ENCODE peak calls at places on chromosomes 3 and 15, in five cellular contexts. E, R, V, G and B are unnamed samples.

GRCh38 chr15:23629234-23629805 is 18.3 kb downstream of the MAGEL2 start:
- DNase-seq in E (no peak), R (no peak), V (no peak), G (no peak), B (peak; percentile 5)

GRCh38 chr3:106228271-106228670 is 359.5 kb upstream of the CBLB start:
- DNase-seq in E (no peak), R (no peak), V (no peak), G (no peak), B (no peak)

GRCh38 chr3:169268942-169269460 is 394.5 kb downstream of the MECOM start:
- DNase-seq in E (no peak), R (no peak), V (no peak), G (no peak), B (no peak)

GRCh38 chr3:187520027-187520945 is 149.9 kb downstream of the SST start:
- DNase-seq in E (no peak), R (no peak), V (no peak), G (no peak), B (no peak)

GRCh38 chr15:47586653-47587224 is 130.6 kb upstream of the SEMA6D start:
- DNase-seq in E (no peak), R (peak; percentile 65), V (no peak), G (no peak), B (no peak)

GRCh38 chr15:35667908-35668307 is 121.9 kb upstream of the DPH6 start:
- DNase-seq in E (no peak), R (no peak), V (no peak), G (no peak), B (no peak)

GRCh38 chr15:69997701-69998273 is 99.9 kb downstream of the TLE3 start:
- DNase-seq in E (no peak), R (peak; percentile 5), V (no peak), G (peak; percentile 61), B (peak; percentile 62)

GRCh38 chr15:91552555-91552954 is 301.0 kb upstream of the SLCO3A1 start:
- DNase-seq in E (no peak), R (no peak), V (no peak), G (no peak), B (no peak)

GRCh38 chr15:85407421-85408269 is 27.2 kb downstream of the AKAP13 start:
- DNase-seq in E (no peak), R (peak; percentile 84), V (no peak), G (no peak), B (peak; percentile 93)

GRCh38 chr3:132550579-132551305 is 46.3 kb upstream of the ACKR4 start:
- DNase-seq in E (no peak), R (peak; percentile 24), V (no peak), G (no peak), B (no peak)

GRCh38 chr3:43894176-43895049 is 203.7 kb downstream of the ABHD5 start:
- DNase-seq in E (peak; percentile 30), R (peak; percentile 41), V (peak; percentile 78), G (peak; percentile 84), B (peak; percentile 54)

GRCh38 chr3:165196577-165197561 is 685 bp upstream of the SLITRK3 start:
- DNase-seq in E (no peak), R (no peak), V (peak; percentile 38), G (no peak), B (no peak)

GRCh38 chr15:61118885-61119284 is 110.2 kb downstream of the RORA start:
- DNase-seq in E (no peak), R (no peak), V (peak; percentile 67), G (no peak), B (no peak)

GRCh38 chr3:115877647-115877934 is 254.3 kb downstream of the GAP43 start:
- DNase-seq in E (no peak), R (no peak), V (no peak), G (no peak), B (no peak)

GRCh38 chr3:138640537-138640936 is 32.0 kb downstream of the FAIM start:
- DNase-seq in E (no peak), R (no peak), V (no peak), G (no peak), B (peak; percentile 22)

GRCh38 chr15:28014623-28015200 is 84.4 kb downstream of the OCA2 start:
- DNase-seq in E (no peak), R (no peak), V (no peak), G (no peak), B (no peak)

GRCh38 chr15:27057904-27058645 is 87.1 kb downstream of the GABRG3 start:
- DNase-seq in E (no peak), R (no peak), V (no peak), G (no peak), B (peak; percentile 41)

GRCh38 chr15:76123031-76123430 is 63.2 kb downstream of the TMEM266 start:
- DNase-seq in E (no peak), R (no peak), V (no peak), G (no peak), B (no peak)

GRCh38 chr15:76127880-76128279 is 68.1 kb downstream of the TMEM266 start:
- DNase-seq in E (no peak), R (no peak), V (no peak), G (no peak), B (no peak)

DNA sequence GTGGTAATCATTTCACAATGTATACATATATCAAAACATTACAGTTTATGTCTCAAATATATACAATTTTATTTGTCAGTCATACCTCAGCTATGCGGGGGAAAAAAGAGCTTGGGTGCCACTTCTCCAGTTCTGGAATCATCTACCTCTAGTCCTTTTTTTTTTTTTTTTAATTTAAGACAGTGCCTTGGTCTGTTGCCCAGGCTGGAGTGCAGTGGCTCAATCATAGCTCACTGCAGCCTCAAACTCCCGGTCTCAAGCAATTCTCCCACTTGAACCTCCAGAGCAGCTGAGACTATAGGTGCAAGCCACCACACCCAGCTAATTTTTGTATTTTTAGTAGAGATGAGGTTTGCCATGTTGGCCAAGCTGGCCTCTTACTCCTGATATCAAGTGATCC is 67.4 kb downstream of the TMEM266 start:
- DNase-seq in E (no peak), R (no peak), V (no peak), G (no peak), B (no peak)
- H3K27me3 ChIP-seq in E (no peaks in the 10 kb centered on the region), R (peaks cover 4% of the 10 kb centered on the region), V (no peaks in the 10 kb centered on the region), G (no peaks in the 10 kb centered on the region), B (no peaks in the 10 kb centered on the region)

GRCh38 chr3:52897130-52898109 is at the start of gene STIMATE:
- DNase-seq in E (peak; percentile 83), R (peak; percentile 71), V (peak; percentile 92), G (peak; percentile 98), B (peak; percentile 77)
- TF ChIP-seq CTCF in E (no peak), R (no peak), V (no peak), G (no peak), B (peak; percentile 1)

GRCh38 chr3:147387550-147388394 is 18.6 kb downstream of the ZIC4 start:
- DNase-seq in E (no peak), R (no peak), V (no peak), G (no peak), B (no peak)

GRCh38 chr3:147391726-147392082 is 14.6 kb downstream of the ZIC4 start:
- DNase-seq in E (no peak), R (no peak), V (no peak), G (no peak), B (no peak)

GRCh38 chr3:147390589-147391569 is 15.5 kb downstream of the ZIC4 start:
- DNase-seq in E (no peak), R (no peak), V (no peak), G (peak; percentile 70), B (no peak)

GRCh38 chr3:147389265-147390175 is 16.8 kb downstream of the ZIC4 start:
- DNase-seq in E (no peak), R (no peak), V (no peak), G (no peak), B (no peak)

DNA sequence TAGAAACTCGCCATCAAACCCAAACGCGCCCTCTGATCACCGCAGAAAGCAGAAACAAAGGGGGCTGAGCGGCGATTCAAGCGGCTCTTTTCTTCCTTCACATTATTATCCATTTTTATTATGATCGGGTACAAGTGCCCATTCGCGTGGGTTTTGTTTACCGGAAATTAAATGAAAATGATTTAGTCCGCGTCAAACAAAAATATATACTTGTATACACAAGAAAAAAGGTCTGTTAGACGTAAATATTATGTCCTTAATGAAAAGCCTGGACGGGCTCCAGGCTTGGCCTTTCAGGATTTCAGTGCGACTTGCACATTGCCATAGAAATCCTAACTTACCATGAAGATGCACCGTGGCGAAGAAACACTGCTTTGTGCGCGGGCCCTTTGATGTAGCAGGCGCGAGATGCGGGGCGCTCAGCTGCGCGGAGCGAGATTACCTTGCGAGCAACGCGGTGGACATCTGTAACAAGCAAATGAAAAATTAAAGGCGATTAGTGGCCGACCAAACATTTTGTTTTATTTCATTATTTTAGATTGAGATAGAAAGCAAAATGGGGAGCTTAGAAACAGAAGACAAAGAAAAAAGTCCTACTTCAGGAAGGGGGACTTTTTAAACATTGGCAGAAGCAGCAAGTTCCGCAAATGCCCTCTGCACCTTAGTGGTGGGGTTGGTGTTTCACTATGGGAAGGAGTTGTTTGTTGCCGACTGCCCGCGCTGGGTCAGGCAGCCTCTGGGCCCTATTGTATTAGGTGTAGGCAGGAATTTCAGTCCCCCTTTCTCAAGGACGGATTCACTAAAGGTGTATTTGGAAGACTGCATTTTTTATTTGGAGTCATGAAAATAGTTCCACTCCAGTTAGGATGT is 17.7 kb downstream of the ZIC4 start:
- DNase-seq in E (no peak), R (no peak), V (no peak), G (no peak), B (no peak)
- H3K27me3 ChIP-seq in E (peaks cover 93% of the 10 kb centered on the region), R (no peaks in the 10 kb centered on the region), V (peaks cover 82% of the 10 kb centered on the region), G (peaks cover 99% of the 10 kb centered on the region), B (peaks cover 44% of the 10 kb centered on the region)

GRCh38 chr3:10322355-10322715 is 1.4 kb upstream of the SEC13 start:
- DNase-seq in E (no peak), R (no peak), V (peak; percentile 52), G (no peak), B (peak; percentile 20)
- TF ChIP-seq CTCF in E (no peak), R (peak; percentile 48), V (peak; percentile 67), G (peak; percentile 30), B (peak; percentile 39)

GRCh38 chr15:65382146-65382491 is 4.3 kb upstream of the IGDCC3 start:
- DNase-seq in E (no peak), R (no peak), V (no peak), G (no peak), B (no peak)
- H3K27me3 ChIP-seq in E (peaks cover 3% of the 10 kb centered on the region), R (peaks cover 22% of the 10 kb centered on the region), V (no peaks in the 10 kb centered on the region), G (peaks cover 17% of the 10 kb centered on the region), B (peaks cover 21% of the 10 kb centered on the region)

DNA sequence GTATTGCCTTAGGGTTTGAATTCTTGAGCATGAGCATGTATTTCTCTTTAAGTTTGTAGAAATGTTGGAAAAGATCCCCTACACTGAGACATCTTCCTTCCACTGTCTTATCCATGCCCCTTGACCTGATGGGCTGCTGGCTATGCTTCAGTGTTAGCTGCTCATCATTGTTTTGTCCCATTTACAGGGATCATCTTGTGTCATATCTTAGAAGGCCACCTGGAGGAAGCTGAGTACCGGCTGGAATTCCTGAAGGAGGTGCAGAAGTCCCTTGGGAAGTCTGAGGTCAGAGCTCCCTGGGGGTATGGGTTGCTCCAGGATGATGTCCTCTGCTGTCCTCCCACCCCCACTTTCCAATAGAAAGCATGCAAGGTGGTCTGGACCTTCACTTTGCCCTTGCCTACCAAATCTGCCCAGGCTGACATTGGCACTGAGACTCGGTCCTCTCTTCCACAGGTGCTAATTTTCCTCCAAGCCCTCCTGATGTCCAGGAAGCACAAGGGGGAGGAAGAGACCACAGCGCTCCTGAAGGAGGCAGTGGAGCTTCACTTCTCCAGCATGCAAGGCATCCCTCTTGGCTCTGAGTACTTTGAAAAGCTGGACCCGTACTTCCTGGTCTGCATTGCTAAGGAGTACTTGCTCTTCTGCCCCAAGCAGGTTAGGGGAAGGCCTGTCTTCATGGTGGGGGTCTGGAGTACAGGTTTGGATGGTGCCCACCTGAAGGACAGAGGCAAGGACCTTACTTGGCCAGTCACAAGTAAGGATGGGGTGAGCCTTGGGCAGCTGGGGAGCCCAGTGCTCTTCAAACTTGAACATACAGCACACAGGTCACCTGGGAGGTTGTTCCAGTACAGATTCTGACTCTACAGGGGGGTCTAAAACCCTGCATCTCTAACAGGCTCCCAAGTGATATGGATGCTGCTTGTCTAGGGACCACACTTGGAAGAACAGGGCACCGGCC is 17.7 kb downstream of the TTC21A start:
- DNase-seq in E (no peak), R (no peak), V (peak; percentile 61), G (peak; percentile 55), B (peak; percentile 47)
- TF ChIP-seq CTCF in E (peak; percentile 25), R (peak; percentile 71), V (peak; percentile 56), G (no peak), B (peak; percentile 65)